ENCODE peak calls at places on chromosomes 2 and 18, in five cellular contexts. T, Y, C, D and E are unnamed samples.

GRCh38 chr18:39624934-39625333 is 2059.3 kb upstream of the CELF4 start:
- DNase-seq in T (no peak), Y (peak), D (peak), C (peak), E (peak)

GRCh38 chr2:38406597-38407110 is 29.6 kb upstream of the ATL2 start:
- DNase-seq in Y (no peak), T (no peak), C (no peak), D (peak), E (no peak)

GRCh38 chr18:12518832-12519534 is 111.3 kb downstream of the PRELID3A start:
- DNase-seq in Y (no peak), D (no peak), C (no peak), T (no peak), E (peak)

GRCh38 chr18:23141022-23141999 is 6.0 kb downstream of the CABLES1 start:
- DNase-seq in D (peak), Y (no peak), T (no peak), C (no peak), E (no peak)

GRCh38 chr2:174590928-174591648 is 6.5 kb downstream of the WIPF1 start:
- DNase-seq in Y (no peak), C (no peak), T (no peak), D (no peak), E (peak)

GRCh38 chr18:75588412-75588811 is 160.9 kb upstream of the SMIM21 start:
- DNase-seq in D (no peak), C (no peak), T (no peak), Y (no peak), E (no peak)

GRCh38 chr2:47205576-47206141 is 50.6 kb upstream of the STPG4 start:
- DNase-seq in C (no peak), T (no peak), Y (no peak), D (no peak), E (peak)

GRCh38 chr2:241636182-241636982 is 576 bp downstream of the THAP4 start:
- DNase-seq in Y (peak), C (no peak), D (peak), T (peak), E (peak)

GRCh38 chr18:79982736-79983135 is 5.6 kb downstream of the TXNL4A start:
- DNase-seq in Y (no peak), T (no peak), D (peak), C (no peak), E (peak)

DNA sequence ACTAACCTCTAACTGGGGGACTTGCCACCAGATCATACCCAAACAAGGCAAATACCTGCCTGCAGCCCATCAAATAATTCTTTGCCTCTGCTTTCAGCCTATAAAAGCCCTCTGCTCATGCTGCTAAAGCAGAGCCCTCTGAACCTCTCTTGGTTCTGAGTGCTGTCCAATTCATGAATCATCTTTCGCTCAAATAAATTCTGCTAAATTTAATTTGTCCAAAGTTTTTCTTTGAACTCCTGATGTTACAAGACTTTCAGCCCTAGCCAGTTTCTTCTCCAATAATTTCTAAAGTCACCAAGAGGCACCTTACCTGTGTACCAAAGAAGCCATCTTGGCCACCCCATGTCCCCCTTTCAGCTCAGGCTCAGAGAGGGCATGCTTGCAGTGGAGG is 72.0 kb downstream of the MRO start:
- DNase-seq in Y (no peak), T (no peak), C (no peak), D (no peak), E (no peak)
- H4K91ac ChIP-seq in Y (peak), T (no peak), C (peak), D (no peak), E (no peak)

DNA sequence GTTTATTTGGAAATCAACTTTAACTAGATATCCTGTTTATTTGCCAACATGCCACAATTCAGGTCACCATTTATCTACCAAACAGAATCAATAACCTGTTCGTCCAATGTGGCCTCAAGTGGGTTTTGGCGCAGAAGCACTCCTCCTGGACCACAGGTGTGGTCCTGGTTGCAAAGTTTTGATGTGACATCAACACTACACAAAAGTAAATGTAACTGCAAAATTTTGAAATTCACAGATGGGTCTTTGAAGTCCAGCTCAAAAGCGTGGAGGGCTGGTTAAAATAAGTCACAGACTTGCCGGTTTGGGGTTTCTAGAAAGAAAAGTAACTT is 474 bp upstream of the GCA start:
- DNase-seq in C (no peak), T (no peak), Y (no peak), D (no peak), E (no peak)
- H3K4me3 ChIP-seq in C (peak), T (peak), Y (no peak), D (peak), E (peak)

DNA sequence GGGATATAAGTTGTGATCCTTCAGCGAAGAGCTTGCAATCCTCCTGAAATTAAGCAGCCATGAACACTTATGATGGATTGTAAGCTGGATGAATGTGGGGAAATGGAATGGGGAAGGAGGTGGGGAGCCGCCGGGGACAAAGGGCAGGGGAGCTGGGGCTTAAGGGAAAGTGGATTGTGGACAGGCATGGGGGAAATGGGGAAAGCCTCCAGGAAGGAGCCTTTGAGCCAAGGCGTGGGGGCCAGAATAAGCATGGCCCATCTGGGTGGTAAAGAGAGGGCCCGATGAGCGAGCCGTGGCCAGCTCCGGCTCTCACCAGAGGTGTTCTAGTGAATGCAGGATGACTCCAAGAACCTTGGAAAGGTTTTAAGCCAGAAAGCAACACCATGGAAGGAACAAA is 124.0 kb downstream of the SMAD7 start:
- DNase-seq in D (no peak), C (no peak), T (no peak), Y (no peak), E (no peak)
- H4K91ac ChIP-seq in D (peak), C (no peak), T (no peak), Y (peak), E (no peak)

DNA sequence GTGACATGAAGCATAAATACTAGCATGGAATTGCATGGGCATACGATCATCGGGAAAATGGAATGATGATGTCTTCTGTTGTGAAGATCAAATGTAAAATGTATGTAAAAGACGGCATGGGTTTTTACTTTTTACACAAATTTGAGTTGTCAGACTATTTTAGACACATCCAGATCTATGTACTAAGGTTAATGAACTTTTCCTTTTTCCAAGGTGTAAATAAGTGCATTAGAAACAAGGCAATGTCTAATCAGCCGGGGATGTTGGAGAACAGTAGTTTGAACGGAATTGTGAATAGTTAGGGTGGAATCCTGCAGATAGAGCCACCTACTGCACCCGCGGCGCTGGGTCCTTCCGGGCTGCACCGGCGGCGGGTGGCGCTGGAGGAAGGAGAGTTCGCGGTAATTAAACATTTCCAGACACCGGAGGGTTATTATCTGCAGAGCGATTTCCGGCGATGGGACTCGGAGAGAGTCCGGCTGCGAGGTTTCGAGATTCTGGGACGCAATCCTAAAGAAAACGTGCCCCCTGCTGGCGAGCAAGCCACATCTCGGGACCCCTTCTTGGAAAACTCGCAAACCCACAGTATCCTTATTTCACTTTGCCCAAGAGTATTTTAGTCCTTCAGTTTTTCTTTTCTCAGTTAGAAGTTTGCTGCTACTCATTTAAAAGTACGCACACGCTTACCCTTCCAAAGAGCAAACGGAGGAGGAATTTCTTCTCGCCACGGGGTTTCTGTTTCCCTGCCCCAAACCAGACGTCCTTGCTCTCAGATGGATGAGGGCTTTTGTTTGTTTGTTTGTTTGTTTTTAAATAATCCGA is 4.4 kb upstream of the OSR1 start:
- DNase-seq in Y (peak), T (peak), D (peak), C (no peak), E (peak)
- H3K4me3 ChIP-seq in Y (no peak), T (peak), D (peak), C (peak), E (peak)

GRCh38 chr2:188292446-188293239 is 969 bp downstream of the GULP1 start:
- DNase-seq in T (peak), Y (peak), D (peak), C (no peak), E (peak)
- H4K91ac ChIP-seq in T (peak), Y (peak), D (peak), C (peak), E (peak)

DNA sequence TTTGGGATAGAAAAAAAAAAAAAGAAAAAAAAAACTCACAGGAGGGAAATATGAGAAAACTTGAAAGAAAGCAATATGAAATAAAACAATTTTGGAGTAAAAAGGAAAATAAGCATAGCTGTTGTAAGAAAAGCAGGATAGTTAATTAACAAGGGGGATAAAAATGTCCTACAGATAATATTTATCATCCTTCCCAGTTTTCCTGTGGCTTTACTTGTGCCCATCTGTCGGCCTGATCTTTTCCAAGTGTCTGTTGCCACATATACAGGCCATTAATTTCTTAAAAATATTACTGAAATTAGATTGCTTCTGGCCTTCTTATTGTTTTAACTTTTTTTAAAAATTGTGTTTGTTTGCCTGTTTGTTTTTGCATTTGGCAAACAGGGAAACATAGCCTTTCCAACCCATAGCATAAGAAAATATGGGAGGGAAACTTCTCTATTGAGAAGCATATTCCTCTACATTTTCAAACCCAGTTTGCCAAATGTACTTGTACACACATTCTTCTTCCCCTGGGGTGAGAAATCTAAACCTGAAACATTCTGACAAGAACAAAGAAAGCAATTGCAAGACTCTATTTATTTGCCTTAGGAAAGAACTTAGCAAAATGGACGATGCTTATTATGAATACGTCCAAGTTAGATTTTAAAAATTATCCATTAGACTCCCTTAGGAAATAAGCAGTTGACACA is 272.3 kb downstream of the CDH20 start:
- DNase-seq in T (no peak), D (no peak), Y (no peak), C (no peak), E (no peak)
- H3K4me3 ChIP-seq in T (peak), D (peak), Y (no peak), C (peak), E (peak)